ENCODE peak calls at places on chromosomes 11 and 22, in five cellular contexts. X, B, M, K and H are unnamed samples.

GRCh38 chr11:95045791-95046190 is 3.4 kb upstream of the KDM4F start:
- DNase-seq in M (no peak), X (no peak), B (no peak), K (no peak), H (no peak)

GRCh38 chr11:44960200-44960845 is 9.6 kb upstream of the TP53I11 start:
- DNase-seq in M (no peak), B (no peak), X (peak; percentile 36), K (no peak), H (no peak)

GRCh38 chr11:74322667-74323066 is 11.2 kb upstream of the P4HA3 start:
- DNase-seq in X (peak; percentile 49), M (no peak), K (peak; percentile 39), B (peak; percentile 16), H (no peak)

GRCh38 chr11:133982151-133982550 is 25.4 kb upstream of the IGSF9B start:
- DNase-seq in B (no peak), X (no peak), M (no peak), K (no peak), H (no peak)

GRCh38 chr22:27636716-27637503 is 164.6 kb downstream of the MN1 start:
- DNase-seq in X (no peak), K (no peak), B (no peak), M (no peak), H (no peak)

GRCh38 chr22:28397324-28397723 is 282.3 kb downstream of the TTC28 start:
- DNase-seq in X (no peak), B (no peak), K (no peak), M (peak; percentile 34), H (no peak)

GRCh38 chr11:92707665-92708064 is 261.8 kb upstream of the MTNR1B start:
- DNase-seq in X (peak; percentile 58), M (no peak), B (no peak), K (peak; percentile 61), H (no peak)

GRCh38 chr11:113618360-113618759 is 87.7 kb downstream of the TMPRSS5 start:
- DNase-seq in B (peak; percentile 10), M (no peak), K (peak; percentile 78), X (peak; percentile 86), H (no peak)

GRCh38 chr11:32698579-32698978 is 95.9 kb downstream of the CCDC73 start:
- DNase-seq in K (no peak), B (no peak), M (no peak), X (peak; percentile 1), H (no peak)

GRCh38 chr11:121226415-121227263 is 65.9 kb upstream of the SC5D start:
- DNase-seq in B (no peak), X (no peak), K (no peak), M (no peak), H (no peak)

GRCh38 chr11:17748761-17749721 is 14.5 kb downstream of the KCNC1 start:
- DNase-seq in B (no peak), M (no peak), K (no peak), X (no peak), H (no peak)

GRCh38 chr11:17547051-17547577 is at the start of gene OTOG:
- DNase-seq in X (no peak), K (no peak), B (no peak), M (no peak), H (no peak)

GRCh38 chr11:13118194-13118593 is 109.1 kb downstream of the RASSF10 start:
- DNase-seq in M (peak; percentile 90), K (peak; percentile 99), B (peak; percentile 97), X (peak; percentile 100), H (no peak)

GRCh38 chr11:85893378-85893777 is 38.2 kb downstream of the CCDC83 start:
- DNase-seq in X (no peak), K (no peak), M (no peak), B (no peak), H (no peak)

GRCh38 chr11:11979487-11980117 is 28.8 kb downstream of the DKK3 start:
- DNase-seq in M (peak; percentile 91), B (peak; percentile 81), X (peak; percentile 82), K (peak; percentile 81), H (no peak)

GRCh38 chr11:129695543-129696308 is 119.9 kb upstream of the TMEM45B start:
- DNase-seq in B (peak; percentile 13), X (peak; percentile 39), M (peak; percentile 43), K (peak; percentile 3), H (no peak)

GRCh38 chr11:69508974-69509373 is 27.5 kb downstream of the LINC01488 start:
- DNase-seq in B (no peak), M (no peak), X (no peak), K (no peak), H (no peak)

GRCh38 chr11:72333657-72334056 is 89.7 kb upstream of the PHOX2A start:
- DNase-seq in B (no peak), X (peak; percentile 36), M (peak; percentile 66), K (peak; percentile 18), H (no peak)

GRCh38 chr22:23064381-23065068 is 5.8 kb upstream of the GNAZ start:
- DNase-seq in M (no peak), B (no peak), K (no peak), X (no peak), H (no peak)

GRCh38 chr22:43110927-43111623 is 525 bp downstream of the BIK start:
- DNase-seq in X (no peak), K (no peak), B (no peak), M (no peak), H (no peak)

GRCh38 chr11:36288442-36289225 is 590 bp downstream of the COMMD9 start:
- DNase-seq in B (no peak), K (no peak), X (no peak), M (no peak), H (no peak)

GRCh38 chr11:12247543-12248287 is 129.7 kb upstream of the PARVA start:
- DNase-seq in X (no peak), K (no peak), B (no peak), M (no peak), H (no peak)

GRCh38 chr22:32578752-32579151 is 104.1 kb downstream of the FBXO7 start:
- DNase-seq in B (no peak), K (no peak), X (no peak), M (no peak), H (no peak)

GRCh38 chr11:75424396-75424795 is 8.6 kb downstream of the KLHL35 start:
- DNase-seq in K (no peak), B (no peak), M (no peak), X (no peak), H (no peak)

GRCh38 chr22:37999640-38000272 is 15.4 kb upstream of the SOX10 start:
- DNase-seq in B (peak; percentile 61), M (peak; percentile 61), K (peak; percentile 78), X (peak; percentile 85), H (no peak)

DNA sequence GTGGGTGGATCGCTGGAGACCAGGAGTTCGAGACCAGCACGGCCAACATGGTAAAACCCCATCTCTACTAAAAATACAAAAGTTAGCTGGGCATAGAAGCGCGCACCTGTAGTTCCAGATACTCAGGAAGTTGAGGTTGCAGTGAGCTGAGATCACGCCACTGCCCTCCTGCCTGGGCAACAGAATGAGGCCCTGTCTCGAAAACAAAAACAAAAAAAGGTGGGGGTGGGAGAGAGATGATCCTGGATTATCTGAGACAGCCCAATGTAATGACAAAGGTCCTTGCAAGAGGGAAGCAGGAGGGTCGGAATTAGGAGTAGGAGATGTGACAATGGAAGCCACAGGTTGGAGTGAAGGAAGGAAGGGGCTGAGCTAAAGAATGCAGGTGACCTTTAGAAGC is 87.6 kb upstream of the APOA1 start:
- DNase-seq in B (no peak), K (no peak), M (no peak), X (no peak), H (no peak)
- H3K4me3 ChIP-seq in B (no peak overlapping the region), K (no peak overlapping the region), M (no peak overlapping the region), X (no peak overlapping the region), H (no peak overlapping the region)

DNA sequence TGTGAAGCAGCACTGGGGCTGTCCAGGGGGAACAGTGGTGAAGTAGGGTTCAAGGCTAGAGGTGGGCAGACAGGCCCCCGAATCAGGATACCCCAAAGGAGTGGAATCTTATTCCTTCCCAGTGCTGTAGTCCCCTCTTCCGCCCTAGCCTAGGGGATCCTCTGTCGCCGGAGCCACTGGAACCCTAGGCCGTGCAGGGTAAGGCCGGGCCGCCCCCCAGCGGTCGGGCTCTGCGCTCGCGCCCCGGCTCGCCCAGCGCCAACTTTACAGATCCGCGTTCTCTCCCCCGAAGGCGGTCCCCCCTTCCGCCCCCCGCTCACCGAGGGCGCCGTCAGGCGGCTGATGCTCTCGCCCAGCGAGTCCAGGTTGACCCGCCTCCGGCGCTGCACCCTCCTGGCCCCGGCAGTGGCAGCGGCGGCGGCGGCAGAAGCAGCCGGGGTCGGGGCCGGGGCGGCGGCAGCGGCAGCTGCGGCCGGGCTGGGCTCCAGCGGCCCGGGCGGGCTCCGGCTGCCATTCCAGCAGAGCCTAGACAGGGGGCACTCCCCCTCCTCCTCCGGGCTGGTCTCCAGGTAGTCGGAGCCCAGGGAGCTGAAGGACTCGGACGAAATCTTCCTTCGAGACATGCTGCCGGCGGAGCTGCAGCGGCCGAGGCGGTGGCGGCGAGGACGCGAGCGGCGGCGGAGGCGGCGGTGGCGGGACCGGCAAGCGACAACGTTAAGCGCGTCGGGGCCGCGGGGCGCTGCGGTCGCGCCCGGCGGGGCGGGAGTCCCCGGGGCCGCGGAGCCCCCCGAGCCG is 646 bp downstream of the GUCY1A2 start:
- DNase-seq in M (peak; percentile 54), B (no peak), X (peak; percentile 54), K (peak; percentile 22), H (no peak)
- H3K9ac ChIP-seq in M (peak overlapping the region; percentile 75), B (no peak overlapping the region), X (peak overlapping the region; percentile 68), K (peak overlapping the region; percentile 69), H (no peak overlapping the region)

DNA sequence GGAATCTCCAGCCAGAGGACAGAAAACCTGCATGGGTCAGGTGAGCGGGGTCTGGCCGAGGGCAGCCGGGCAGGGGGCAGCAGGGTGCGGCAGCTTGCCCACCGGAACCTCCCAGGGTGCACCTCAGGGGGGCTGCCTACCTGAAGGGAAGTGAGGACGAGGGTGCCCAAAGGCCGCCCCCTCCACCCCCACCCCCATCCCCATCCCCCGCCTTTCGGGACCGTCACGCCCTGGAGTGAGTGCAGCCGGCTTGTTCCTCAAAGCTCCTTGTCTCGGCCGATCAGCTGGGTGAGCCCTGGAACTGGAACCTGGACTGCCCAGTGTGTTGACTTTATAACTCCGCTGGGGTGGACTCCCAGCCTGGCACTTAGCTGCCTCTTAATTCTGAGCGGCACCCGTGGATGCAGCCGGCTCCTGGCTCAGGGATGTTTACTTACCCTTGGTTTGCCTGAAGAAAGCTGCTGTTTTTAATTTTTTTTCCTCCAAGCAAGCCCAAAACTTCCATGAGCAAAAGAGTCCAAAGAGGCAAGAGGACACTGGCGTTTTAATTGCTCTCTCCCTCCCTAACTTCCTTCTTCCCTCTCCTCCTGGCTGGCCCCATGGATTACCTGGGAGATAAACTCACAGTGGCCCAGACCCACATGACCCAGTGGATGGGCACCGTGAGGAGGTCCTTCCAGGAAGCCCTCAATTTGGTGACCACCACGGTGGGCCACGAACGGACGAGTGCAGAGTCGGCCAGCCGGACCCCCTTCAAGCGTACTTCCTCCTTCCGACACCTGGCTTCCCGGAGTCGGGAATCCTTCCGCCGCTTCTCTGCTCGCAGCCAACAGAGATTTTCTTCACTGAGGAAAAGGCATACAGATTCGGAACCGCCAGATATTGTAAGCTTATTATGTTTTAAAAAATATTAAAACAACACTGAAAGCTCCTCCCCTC is 87.8 kb upstream of the CRYBB3 start:
- DNase-seq in B (no peak), K (no peak), X (no peak), M (peak; percentile 23), H (no peak)
- H3K27ac ChIP-seq in B (no peak overlapping the region), K (no peak overlapping the region), X (no peak overlapping the region), M (no peak overlapping the region), H (no peak overlapping the region)

GRCh38 chr11:57357310-57357709 is 19.2 kb downstream of the P2RX3 start:
- DNase-seq in K (no peak), X (no peak), B (no peak), M (no peak), H (no peak)

GRCh38 chr11:57357827-57358226 is 19.7 kb downstream of the P2RX3 start:
- DNase-seq in B (peak; percentile 54), K (no peak), M (peak; percentile 32), X (no peak), H (no peak)

GRCh38 chr11:57354699-57355098 is 16.5 kb downstream of the P2RX3 start:
- DNase-seq in K (no peak), B (no peak), M (no peak), X (no peak), H (no peak)

GRCh38 chr11:57358543-57358961 is 20.4 kb downstream of the P2RX3 start:
- DNase-seq in M (peak; percentile 9), B (peak; percentile 10), K (peak; percentile 47), X (peak; percentile 51), H (no peak)

GRCh38 chr11:57356179-57356757 is 18.1 kb downstream of the P2RX3 start:
- DNase-seq in M (no peak), X (no peak), K (no peak), B (no peak), H (no peak)
- H3K4me3 ChIP-seq in M (no peak overlapping the region), X (no peak overlapping the region), K (no peak overlapping the region), B (no peak overlapping the region), H (no peak overlapping the region)